ENCODE peak calls at places on chromosomes 4 and X, in four cellular contexts. One of them, this sample, is unnamed.

GRCh38 chrX:39456894-39457600 is 640.7 kb downstream of the BCOR start:
- DNase-seq in H1: no peak
- DNase-seq in HepG2: no peak
- DNase-seq in GM12878: no peak
- DNase-seq in this sample: no peak

GRCh38 chr4:80231180-80231579 is 33.9 kb downstream of the PRDM8 start:
- DNase-seq in H1: no peak
- DNase-seq in HepG2: no peak
- DNase-seq in GM12878: no peak
- DNase-seq in this sample: no peak

GRCh38 chr4:57426779-57427395 is 316.7 kb upstream of the IGFBP7 start:
- DNase-seq in H1: peak; percentile 66
- DNase-seq in HepG2: peak; percentile 35
- DNase-seq in GM12878: no peak
- DNase-seq in this sample: peak; percentile 62

GRCh38 chrX:131729295-131729694 is 185.4 kb downstream of the OR13H1 start:
- DNase-seq in H1: no peak
- DNase-seq in HepG2: no peak
- DNase-seq in GM12878: peak; percentile 88
- DNase-seq in this sample: no peak

GRCh38 chrX:103052625-103053024 is 11.3 kb downstream of the BEX1 start:
- DNase-seq in H1: no peak
- DNase-seq in HepG2: peak; percentile 2
- DNase-seq in GM12878: no peak
- DNase-seq in this sample: no peak

GRCh38 chr4:185682236-185682635 is 129.8 kb downstream of the SORBS2 start:
- DNase-seq in H1: no peak
- DNase-seq in HepG2: no peak
- DNase-seq in GM12878: no peak
- DNase-seq in this sample: no peak

GRCh38 chr4:185479507-185479971 is 8.0 kb upstream of the CCDC110 start:
- DNase-seq in H1: no peak
- DNase-seq in HepG2: no peak
- DNase-seq in GM12878: peak; percentile 47
- DNase-seq in this sample: no peak

GRCh38 chr4:7132730-7133582 is 59.4 kb upstream of the SORCS2 start:
- DNase-seq in H1: no peak
- DNase-seq in HepG2: no peak
- DNase-seq in GM12878: no peak
- DNase-seq in this sample: no peak

GRCh38 chrX:39527045-39527444 is 570.7 kb downstream of the BCOR start:
- DNase-seq in H1: no peak
- DNase-seq in HepG2: no peak
- DNase-seq in GM12878: no peak
- DNase-seq in this sample: no peak

GRCh38 chr4:54473077-54473545 is 184.6 kb upstream of the KIT start:
- DNase-seq in H1: no peak
- DNase-seq in HepG2: peak; percentile 59
- DNase-seq in GM12878: no peak
- DNase-seq in this sample: no peak

GRCh38 chrX:96563663-96564062 is 121.0 kb upstream of the DIAPH2 start:
- DNase-seq in H1: no peak
- DNase-seq in HepG2: no peak
- DNase-seq in GM12878: no peak
- DNase-seq in this sample: no peak

GRCh38 chr4:39609454-39609911 is 29.2 kb downstream of the SMIM14 start:
- DNase-seq in H1: no peak
- DNase-seq in HepG2: peak; percentile 64
- DNase-seq in GM12878: peak; percentile 96
- DNase-seq in this sample: no peak

GRCh38 chr4:105112274-105112673 is 34.4 kb upstream of the TET2 start:
- DNase-seq in H1: no peak
- DNase-seq in HepG2: no peak
- DNase-seq in GM12878: no peak
- DNase-seq in this sample: no peak

GRCh38 chr4:167606551-167606950 is 372.3 kb upstream of the SPOCK3 start:
- DNase-seq in H1: no peak
- DNase-seq in HepG2: no peak
- DNase-seq in GM12878: no peak
- DNase-seq in this sample: no peak

GRCh38 chrX:13345037-13345436 is 25.2 kb upstream of the ATXN3L start:
- DNase-seq in H1: no peak
- DNase-seq in HepG2: no peak
- DNase-seq in GM12878: peak; percentile 34
- DNase-seq in this sample: no peak

GRCh38 chrX:130086414-130087207 is 23.7 kb downstream of the ELF4 start:
- DNase-seq in H1: no peak
- DNase-seq in HepG2: no peak
- DNase-seq in GM12878: no peak
- DNase-seq in this sample: no peak

GRCh38 chr4:145482209-145483021 is 762 bp downstream of the SMAD1 start:
- DNase-seq in H1: no peak
- DNase-seq in HepG2: peak; percentile 61
- DNase-seq in GM12878: peak; percentile 28
- DNase-seq in this sample: peak; percentile 32

GRCh38 chr4:128924951-128925350 is 115.5 kb downstream of the JADE1 start:
- DNase-seq in H1: no peak
- DNase-seq in HepG2: no peak
- DNase-seq in GM12878: no peak
- DNase-seq in this sample: no peak

GRCh38 chr4:142077048-142077447 is 440.7 kb downstream of the IL15 start:
- DNase-seq in H1: no peak
- DNase-seq in HepG2: no peak
- DNase-seq in GM12878: no peak
- DNase-seq in this sample: no peak

GRCh38 chr4:141074098-141074878 is 59.0 kb downstream of the RNF150 start:
- DNase-seq in H1: no peak
- DNase-seq in HepG2: no peak
- DNase-seq in GM12878: no peak
- DNase-seq in this sample: no peak

GRCh38 chr4:46277165-46277951 is 112.6 kb downstream of the GABRA2 start:
- DNase-seq in H1: no peak
- DNase-seq in HepG2: no peak
- DNase-seq in GM12878: no peak
- DNase-seq in this sample: no peak

GRCh38 chr4:173169428-173170209 is 1.0 kb downstream of the GALNT7 start:
- DNase-seq in H1: no peak
- DNase-seq in HepG2: no peak
- DNase-seq in GM12878: no peak
- DNase-seq in this sample: no peak

GRCh38 chr4:19631814-19632213 is 619.9 kb upstream of the SLIT2 start:
- DNase-seq in H1: no peak
- DNase-seq in HepG2: no peak
- DNase-seq in GM12878: no peak
- DNase-seq in this sample: no peak

GRCh38 chr4:76296421-76296820 is 10.1 kb upstream of the STBD1 start:
- DNase-seq in H1: no peak
- DNase-seq in HepG2: no peak
- DNase-seq in GM12878: no peak
- DNase-seq in this sample: no peak

GRCh38 chr4:129783596-129783995 is 687.6 kb downstream of the C4orf33 start:
- DNase-seq in H1: no peak
- DNase-seq in HepG2: no peak
- DNase-seq in GM12878: no peak
- DNase-seq in this sample: no peak

GRCh38 chr4:94934201-94934600 is 176.4 kb downstream of the BMPR1B start:
- DNase-seq in H1: no peak
- DNase-seq in HepG2: no peak
- DNase-seq in GM12878: no peak
- DNase-seq in this sample: no peak

GRCh38 chrX:41733939-41734338 is 10.0 kb downstream of the GPR82 start:
- DNase-seq in H1: no peak
- DNase-seq in HepG2: no peak
- DNase-seq in GM12878: peak; percentile 90
- DNase-seq in this sample: no peak

GRCh38 chr4:73730854-73731253 is 9.5 kb upstream of the CXCL8 start:
- DNase-seq in H1: no peak
- DNase-seq in HepG2: no peak
- DNase-seq in GM12878: no peak
- DNase-seq in this sample: no peak

GRCh38 chr4:73731968-73732610 is 8.3 kb upstream of the CXCL8 start:
- DNase-seq in H1: no peak
- DNase-seq in HepG2: no peak
- DNase-seq in GM12878: no peak
- DNase-seq in this sample: no peak

GRCh38 chr4:73734405-73735070 is 5.8 kb upstream of the CXCL8 start:
- DNase-seq in H1: no peak
- DNase-seq in HepG2: no peak
- DNase-seq in GM12878: no peak
- DNase-seq in this sample: no peak

GRCh38 chr4:73732759-73733431 is 7.5 kb upstream of the CXCL8 start:
- DNase-seq in H1: no peak
- DNase-seq in HepG2: no peak
- DNase-seq in GM12878: no peak
- DNase-seq in this sample: no peak

DNA sequence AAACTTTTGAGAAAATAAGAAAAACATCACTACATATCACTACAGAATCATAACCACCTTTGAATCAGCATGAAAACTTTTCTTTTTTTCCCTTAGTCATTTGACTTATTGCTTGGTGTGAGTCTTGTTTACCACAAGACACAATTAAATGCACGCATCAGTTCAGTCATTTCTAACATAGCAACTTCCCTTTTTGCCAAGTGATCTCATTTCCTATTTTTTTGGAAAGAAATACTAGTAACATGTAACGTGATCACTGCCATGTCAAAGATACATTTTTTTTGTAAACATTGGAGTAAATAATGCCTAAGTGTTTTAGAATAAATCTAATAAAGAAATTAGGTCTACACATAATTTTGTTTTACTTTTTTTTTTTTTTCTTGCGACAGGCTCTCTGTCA is 5.1 kb upstream of the CXCL8 start:
- DNase-seq in H1: no peak
- DNase-seq in HepG2: no peak
- DNase-seq in GM12878: peak; percentile 79
- DNase-seq in this sample: no peak
- TF ChIP-seq SUZ12 in H1: no peak
- TF ChIP-seq SUZ12 in HepG2: no peak
- TF ChIP-seq SUZ12 in GM12878: no peak
- TF ChIP-seq SUZ12 in this sample: no peak

GRCh38 chr4:155667538-155668511 is 1.2 kb downstream of the GUCY1A1 start:
- DNase-seq in H1: no peak
- DNase-seq in HepG2: no peak
- DNase-seq in GM12878: no peak
- DNase-seq in this sample: no peak

GRCh38 chr4:155672342-155672741 is 5.7 kb downstream of the GUCY1A1 start:
- DNase-seq in H1: no peak
- DNase-seq in HepG2: no peak
- DNase-seq in GM12878: no peak
- DNase-seq in this sample: no peak

GRCh38 chr4:155665054-155665453 is 1.6 kb upstream of the GUCY1A1 start:
- DNase-seq in H1: no peak
- DNase-seq in HepG2: no peak
- DNase-seq in GM12878: no peak
- DNase-seq in this sample: no peak

GRCh38 chr4:155666701-155667537 is at the start of gene GUCY1A1:
- DNase-seq in H1: no peak
- DNase-seq in HepG2: no peak
- DNase-seq in GM12878: no peak
- DNase-seq in this sample: no peak
- TF ChIP-seq ZNF274 in H1: no peak
- TF ChIP-seq ZNF274 in HepG2: no peak
- TF ChIP-seq ZNF274 in GM12878: no peak
- TF ChIP-seq ZNF274 in this sample: no peak

DNA sequence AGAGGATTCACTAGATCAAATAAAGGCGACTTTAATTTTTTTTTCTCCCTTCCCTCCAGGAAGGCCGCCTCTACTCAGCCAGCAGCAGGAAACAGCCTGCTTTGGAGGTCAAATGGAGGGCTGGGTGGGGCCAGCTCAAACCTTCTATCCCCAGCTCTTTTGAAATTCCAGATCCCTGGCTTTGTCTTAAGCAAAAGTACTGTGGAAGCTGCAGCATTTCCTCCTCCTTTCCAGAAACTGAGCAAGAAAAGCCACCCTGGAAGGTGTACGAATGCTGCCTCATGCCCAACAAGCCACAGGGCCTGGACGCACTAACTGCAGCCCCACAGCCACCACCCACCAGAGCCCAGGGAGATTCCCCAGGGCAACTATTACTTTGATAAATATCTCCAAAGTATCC is 55.1 kb upstream of the ZCCHC13 start:
- DNase-seq in H1: no peak
- DNase-seq in HepG2: no peak
- DNase-seq in GM12878: no peak
- DNase-seq in this sample: peak; percentile 72
- TF ChIP-seq SUZ12 in H1: no peak
- TF ChIP-seq SUZ12 in HepG2: no peak
- TF ChIP-seq SUZ12 in GM12878: no peak
- TF ChIP-seq SUZ12 in this sample: no peak

DNA sequence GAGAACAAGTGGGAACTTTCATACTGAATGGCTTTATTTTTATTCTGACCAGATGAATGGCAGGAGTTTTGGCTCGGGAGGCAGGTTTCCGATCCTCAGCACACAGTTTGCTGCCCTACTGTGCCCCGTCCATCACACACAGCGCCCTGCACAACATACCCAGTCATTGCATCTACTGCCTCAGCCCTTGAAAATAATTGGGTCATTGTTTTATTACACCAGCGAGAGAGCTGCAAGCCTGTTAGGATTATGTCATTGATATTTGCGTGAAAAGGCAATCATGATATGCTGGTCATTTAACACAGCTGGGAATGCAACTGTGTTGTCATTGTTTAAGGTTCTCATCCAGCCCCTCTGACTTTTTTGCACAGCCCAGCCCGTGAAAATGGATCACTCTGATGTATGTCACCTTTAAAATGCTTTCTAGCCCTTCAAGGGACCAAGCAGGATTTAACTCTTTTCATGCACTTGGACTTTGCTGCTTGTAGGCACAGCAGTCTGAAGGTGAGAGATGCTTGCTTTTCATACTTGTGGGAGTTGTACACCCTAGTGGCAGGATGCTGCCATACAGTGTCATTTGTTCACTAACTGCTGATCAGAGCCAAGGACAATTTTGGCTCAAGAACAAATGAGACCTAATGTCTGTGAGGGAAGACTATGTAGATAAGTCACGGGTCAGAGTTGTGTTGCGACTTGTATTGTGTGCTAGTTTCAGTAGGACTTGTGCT is 62.3 kb downstream of the RTL9 start:
- DNase-seq in H1: no peak
- DNase-seq in HepG2: no peak
- DNase-seq in GM12878: no peak
- DNase-seq in this sample: no peak
- TF ChIP-seq ZNF274 in H1: no peak
- TF ChIP-seq ZNF274 in HepG2: no peak
- TF ChIP-seq ZNF274 in GM12878: no peak
- TF ChIP-seq ZNF274 in this sample: no peak

DNA sequence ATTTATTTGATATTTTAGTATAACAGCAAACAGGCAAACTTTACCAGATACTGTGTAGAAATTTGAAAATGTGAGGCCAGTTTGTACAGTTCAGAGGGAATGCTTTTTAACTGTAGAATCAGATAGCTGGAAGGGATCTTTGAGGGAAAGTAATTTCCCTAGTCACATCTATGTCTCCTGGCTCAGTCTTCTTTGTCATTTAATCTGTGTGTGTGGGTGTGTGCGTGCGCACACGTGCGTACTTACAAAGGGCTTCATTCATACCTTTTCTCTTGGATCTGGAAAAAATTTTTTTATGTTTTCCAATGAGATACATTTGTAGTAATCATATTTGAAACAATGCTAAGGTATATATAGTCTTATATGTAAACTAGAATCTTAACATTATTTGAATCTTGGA is 44.6 kb downstream of the IL13RA1 start:
- DNase-seq in H1: no peak
- DNase-seq in HepG2: no peak
- DNase-seq in GM12878: no peak
- DNase-seq in this sample: no peak
- TF ChIP-seq SUZ12 in H1: no peak
- TF ChIP-seq SUZ12 in HepG2: no peak
- TF ChIP-seq SUZ12 in GM12878: no peak
- TF ChIP-seq SUZ12 in this sample: no peak

This sample was measured in NT2/D1.